ENCODE peak calls at places on chromosomes 13 and 19, in ten cellular contexts. P is breast epithelium, F is H54, B is tibial nerve, R is GM12891, N is adrenal gland, A is body of pancreas, T is uterus, K is esophagus squamous epithelium, E is A549. Y is an unnamed sample.

GRCh38 chr19:33332248-33332647 is 29.9 kb upstream of the CEBPA start:
- DNase-seq in N (no peak), K (no peak), T (no peak), A (no peak), B (peak), R (no peak), E (no peak), F (no peak), P (no peak), Y (no peak)

GRCh38 chr19:13036366-13036976 is 41.2 kb downstream of the NFIX start:
- DNase-seq in E (peak), T (no peak), B (no peak), K (no peak), R (no peak), N (no peak), A (no peak), P (peak), F (peak), Y (no peak)

GRCh38 chr19:12833747-12834417 is 497 bp downstream of the RTBDN start:
- DNase-seq in N (no peak), P (no peak), B (no peak), T (no peak), K (no peak), A (peak), R (no peak), E (no peak), F (no peak), Y (peak)

GRCh38 chr13:96091164-96091931 is 1.4 kb downstream of the HS6ST3 start:
- DNase-seq in P (no peak), A (peak), K (no peak), E (no peak), T (peak), R (no peak), B (no peak), F (no peak), N (peak), Y (no peak)

GRCh38 chr19:5231857-5232503 is 108.6 kb downstream of the PTPRS start:
- DNase-seq in T (no peak), R (no peak), A (no peak), P (no peak), E (no peak), N (no peak), F (no peak), B (no peak), K (no peak), Y (peak)

GRCh38 chr13:74246398-74246975 is 112.3 kb upstream of the KLF12 start:
- DNase-seq in F (no peak), R (no peak), T (peak), A (no peak), P (no peak), B (peak), E (no peak), N (no peak), K (no peak), Y (no peak)

GRCh38 chr19:33464733-33465115 is 56.9 kb downstream of the PEPD start:
- DNase-seq in P (peak), K (no peak), N (no peak), F (no peak), T (no peak), B (no peak), E (no peak), A (no peak), R (no peak), Y (no peak)

GRCh38 chr13:49774376-49775005 is 18.0 kb downstream of the KPNA3 start:
- DNase-seq in N (no peak), B (no peak), P (no peak), F (no peak), A (no peak), E (no peak), R (no peak), K (no peak), T (no peak), Y (no peak)

GRCh38 chr19:56383826-56384605 is 9.3 kb downstream of the ZNF582 start:
- DNase-seq in K (no peak), A (no peak), P (no peak), R (no peak), T (no peak), N (no peak), F (no peak), E (no peak), B (no peak), Y (no peak)

GRCh38 chr19:3284759-3285646 is 60.5 kb downstream of the CELF5 start:
- DNase-seq in N (peak), T (peak), R (peak), F (peak), A (peak), E (peak), P (peak), K (no peak), B (no peak), Y (peak)

GRCh38 chr13:113536461-113537110 is 46.1 kb upstream of the DCUN1D2 start:
- DNase-seq in E (no peak), B (no peak), P (peak), F (no peak), R (no peak), K (no peak), A (peak), T (no peak), N (no peak), Y (no peak)

GRCh38 chr19:558770-559439 is 13.5 kb upstream of the BSG start:
- DNase-seq in E (no peak), P (peak), F (no peak), R (no peak), K (no peak), T (peak), B (no peak), A (no peak), N (no peak), Y (no peak)

GRCh38 chr19:49658566-49659442 is 6.9 kb downstream of the IRF3 start:
- DNase-seq in P (no peak), B (no peak), R (no peak), E (no peak), T (no peak), N (no peak), F (no peak), K (no peak), A (no peak), Y (no peak)

GRCh38 chr19:49660338-49660961 is 5.2 kb downstream of the IRF3 start:
- DNase-seq in R (no peak), B (no peak), E (no peak), N (no peak), P (no peak), F (no peak), A (no peak), T (no peak), K (no peak), Y (no peak)

GRCh38 chr19:49664171-49665070 is 1.2 kb downstream of the IRF3 start:
- DNase-seq in B (peak), A (peak), F (peak), P (peak), E (peak), T (peak), R (peak), K (peak), N (peak), Y (peak)

GRCh38 chr19:49663224-49663623 is 2.4 kb downstream of the IRF3 start:
- DNase-seq in F (no peak), B (no peak), K (no peak), E (no peak), A (no peak), T (no peak), P (no peak), N (no peak), R (no peak), Y (no peak)

DNA sequence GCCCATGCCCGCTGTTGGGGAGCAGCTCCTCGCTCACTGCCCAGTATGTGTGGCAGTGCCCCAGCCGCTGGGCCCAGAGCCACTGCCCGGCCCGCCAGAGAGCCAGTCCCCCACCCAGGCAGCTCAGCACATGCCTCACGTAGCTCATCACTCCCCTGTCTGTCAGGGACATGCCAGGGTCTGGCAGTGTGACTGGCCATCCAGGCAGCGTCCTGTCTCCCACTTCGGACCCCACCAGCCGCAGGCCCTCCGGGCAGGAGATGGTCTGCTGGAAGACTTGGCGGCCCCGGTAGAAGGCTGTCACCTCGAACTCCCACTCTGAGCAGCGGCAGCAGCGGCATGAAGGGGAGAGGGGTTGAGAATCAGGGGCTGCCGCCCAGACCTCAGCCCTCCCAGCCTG is 3.6 kb downstream of the IRF3 start:
- DNase-seq in B (no peak), K (no peak), A (no peak), F (no peak), R (no peak), T (no peak), E (no peak), N (no peak), P (no peak), Y (no peak)
- TF ChIP-seq POLR2A in B (no peak), K (no peak), A (no peak), F (no peak), R (no peak), T (no peak), E (no peak), N (no peak), P (no peak), Y (no peak)

GRCh38 chr13:52615134-52615801 is 27.0 kb upstream of the HNRNPA1L2 start:
- DNase-seq in T (no peak), B (no peak), E (no peak), F (no peak), P (no peak), R (no peak), K (no peak), N (no peak), A (no peak), Y (no peak)

GRCh38 chr13:52615817-52616216 is 26.4 kb upstream of the HNRNPA1L2 start:
- DNase-seq in P (no peak), E (peak), F (no peak), A (no peak), T (no peak), B (no peak), K (no peak), N (no peak), R (no peak), Y (no peak)

GRCh38 chr13:52617070-52618060 is 24.9 kb upstream of the HNRNPA1L2 start:
- DNase-seq in F (peak), R (peak), T (peak), E (peak), A (peak), P (peak), K (peak), N (peak), B (peak), Y (peak)
- TF ChIP-seq POLR2A in F (peak), R (peak), T (peak), E (peak), A (peak), P (peak), K (no peak), N (peak), B (no peak), Y (peak)

DNA sequence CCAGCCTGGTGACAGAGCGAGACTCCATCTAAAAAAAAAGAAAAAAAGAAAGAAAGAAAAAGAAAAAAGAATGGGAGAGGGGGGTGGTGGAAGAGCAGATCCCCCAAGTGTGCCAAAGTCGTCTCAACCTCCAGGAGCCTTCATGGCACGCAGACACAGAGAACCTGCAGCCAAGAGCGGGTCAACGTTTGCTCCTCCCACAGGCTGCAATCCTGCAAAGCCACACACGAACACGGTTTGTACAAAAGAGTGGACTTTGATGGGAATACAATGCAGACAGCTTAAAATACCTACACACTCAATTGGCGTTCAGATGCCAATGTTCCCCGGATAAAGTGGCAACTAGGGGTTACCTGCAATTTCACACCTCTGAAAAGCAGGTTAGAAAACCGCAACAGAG is 29.4 kb downstream of the ANKRD10 start:
- DNase-seq in N (no peak), K (no peak), T (no peak), E (no peak), R (no peak), B (no peak), A (no peak), P (no peak), F (no peak), Y (no peak)
- TF ChIP-seq POLR2A in N (no peak), K (no peak), T (no peak), E (no peak), R (no peak), B (no peak), A (no peak), P (no peak), F (no peak), Y (no peak)

GRCh38 chr13:99301913-99302636 is 5.1 kb downstream of the GPR183 start:
- DNase-seq in K (no peak), T (no peak), E (no peak), N (no peak), F (no peak), R (no peak), A (no peak), P (no peak), B (no peak), Y (no peak)

GRCh38 chr13:99302637-99303505 is 4.3 kb downstream of the GPR183 start:
- DNase-seq in P (no peak), F (no peak), T (no peak), B (no peak), N (no peak), A (no peak), E (no peak), R (no peak), K (no peak), Y (no peak)

GRCh38 chr13:99305180-99305965 is 1.8 kb downstream of the GPR183 start:
- DNase-seq in T (no peak), F (no peak), A (no peak), K (no peak), R (no peak), N (no peak), B (no peak), P (no peak), E (no peak), Y (peak)

GRCh38 chr13:99304541-99304940 is 2.7 kb downstream of the GPR183 start:
- DNase-seq in E (no peak), F (no peak), R (no peak), A (no peak), P (no peak), N (no peak), K (no peak), B (no peak), T (no peak), Y (no peak)

GRCh38 chr13:99303863-99304521 is 3.2 kb downstream of the GPR183 start:
- DNase-seq in K (no peak), N (no peak), E (no peak), A (no peak), P (no peak), B (no peak), F (no peak), T (no peak), R (no peak), Y (no peak)
- TF ChIP-seq POLR2A in K (no peak), N (no peak), E (no peak), A (no peak), P (no peak), B (no peak), F (no peak), T (no peak), R (peak), Y (no peak)

DNA sequence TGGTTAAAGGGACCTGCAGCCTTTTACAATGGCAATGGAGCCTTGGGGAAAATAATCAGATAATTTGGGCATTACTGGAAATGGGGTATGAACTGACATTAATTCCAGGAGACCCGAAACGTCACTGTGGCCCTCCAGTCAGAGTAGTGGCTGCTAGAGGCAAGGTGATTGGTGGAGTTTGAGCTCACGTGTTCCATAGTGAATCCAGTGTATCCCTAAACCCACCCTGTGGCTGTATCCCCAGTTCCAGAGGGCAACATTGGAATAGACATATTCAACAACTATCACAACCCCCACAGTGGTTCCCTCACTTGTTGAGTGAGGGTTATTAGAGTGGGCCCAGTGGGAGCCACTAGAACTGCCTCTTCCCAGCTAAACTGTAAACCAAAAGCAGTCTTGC is 3.3 kb upstream of the LILRA2 start:
- DNase-seq in N (no peak), T (no peak), A (no peak), K (no peak), B (no peak), E (no peak), R (no peak), F (no peak), P (no peak), Y (no peak)
- TF ChIP-seq POLR2A in N (no peak), T (no peak), A (no peak), K (no peak), B (no peak), E (no peak), R (no peak), F (no peak), P (no peak), Y (no peak)

GRCh38 chr19:14117668-14118164 is at the start of gene PRKACA:
- DNase-seq in B (peak), K (peak), R (peak), T (peak), F (peak), E (peak), P (peak), N (peak), A (peak), Y (peak)
- TF ChIP-seq POLR2A in B (peak), K (no peak), R (no peak), T (peak), F (peak), E (no peak), P (peak), N (peak), A (no peak), Y (no peak)